ENCODE peak calls at places on chromosomes 6 and 20, in five cellular contexts. L is mesenchymal stem cell, I is IMR-90, H is endothelial cell, K is skeletal muscle cell. B is an unnamed sample.

GRCh38 chr6:55069132-55069781 is 105.1 kb upstream of the HCRTR2 start:
- DNase-seq in H (peak), I (peak), L (peak), K (peak), B (peak)

GRCh38 chr6:35810831-35811698 is 5.9 kb downstream of the LHFPL5 start:
- DNase-seq in L (peak), K (peak), H (no peak), I (peak), B (peak)

GRCh38 chr6:37126554-37126906 is 43.4 kb upstream of the PIM1 start:
- DNase-seq in L (no peak), K (no peak), H (no peak), I (no peak), B (no peak)

GRCh38 chr6:169831450-169832246 is 80.2 kb downstream of the ERMARD start:
- DNase-seq in L (peak), I (peak), H (peak), K (peak), B (peak)

GRCh38 chr6:4346659-4347333 is 211.4 kb upstream of the ECI2 start:
- DNase-seq in H (no peak), L (peak), K (no peak), I (peak), B (no peak)

GRCh38 chr20:38145094-38146075 is 19.7 kb downstream of the TGM2 start:
- DNase-seq in I (peak), H (no peak), K (no peak), L (peak), B (no peak)

GRCh38 chr20:38435555-38435939 is 419 bp upstream of the SNHG17 start:
- DNase-seq in K (peak), H (no peak), L (peak), I (peak), B (no peak)

GRCh38 chr6:43747734-43748133 is 22.3 kb upstream of the VEGFA start:
- DNase-seq in H (no peak), I (no peak), L (no peak), K (no peak), B (no peak)

GRCh38 chr20:35000311-35000921 is 44.7 kb downstream of the MYH7B start:
- DNase-seq in H (no peak), K (no peak), L (no peak), I (no peak), B (no peak)